ENCODE peak calls at places on chromosome X, in seven cellular contexts. C is HL-60; S is BJ; P is KG1; M is stimulated activated CD4-positive, alpha-beta T cell treated with anti-CD3 and anti-CD28 coated beads, Interleukin-2, amount 100 ng/mL, for 24 hours; F is astrocyte; Y is smooth muscle cell of the brain vasculature. G is an unnamed sample.

GRCh38 chrX:11351375-11352295 is 58.4 kb downstream of the AMELX start:
- DNase-seq in F (peak; percentile 76), M (no peak), Y (peak; percentile 57), P (no peak), S (peak; percentile 44), C (no peak), G (no peak)

GRCh38 chrX:110286126-110286525 is 31.8 kb downstream of the AMMECR1 start:
- DNase-seq in C (no peak), M (no peak), P (no peak), S (peak; percentile 59), F (peak; percentile 84), Y (no peak), G (no peak)

GRCh38 chrX:123648028-123648810 is 84.6 kb downstream of the THOC2 start:
- DNase-seq in C (no peak), F (peak; percentile 74), Y (peak; percentile 62), S (no peak), M (no peak), P (no peak), G (no peak)

GRCh38 chrX:109943092-109943739 is 59.7 kb upstream of the TMEM164 start:
- DNase-seq in Y (no peak), P (no peak), F (peak; percentile 12), S (no peak), C (no peak), M (no peak), G (peak; percentile 58)

GRCh38 chrX:129686422-129686948 is 31.7 kb upstream of the APLN start:
- DNase-seq in S (no peak), C (no peak), F (no peak), M (no peak), Y (no peak), P (no peak), G (no peak)

GRCh38 chrX:111823068-111823467 is 52.9 kb upstream of the TRPC5OS start:
- DNase-seq in Y (no peak), S (no peak), P (no peak), C (no peak), F (peak; percentile 8), M (no peak), G (no peak)

GRCh38 chrX:31228415-31228832 is 156.6 kb upstream of the FTHL17 start:
- DNase-seq in C (no peak), M (no peak), Y (no peak), F (peak; percentile 73), P (no peak), S (peak; percentile 79), G (no peak)

GRCh38 chrX:3380603-3381002 is 34.2 kb upstream of the MXRA5 start:
- DNase-seq in S (no peak), Y (no peak), F (no peak), M (no peak), P (no peak), C (no peak), G (no peak)

GRCh38 chrX:134624046-134624430 is 34.2 kb downstream of the PLAC1 start:
- DNase-seq in S (no peak), F (peak; percentile 56), P (no peak), C (no peak), M (no peak), Y (no peak), G (no peak)

GRCh38 chrX:39648548-39649254 is 449.1 kb downstream of the BCOR start:
- DNase-seq in S (no peak), C (no peak), P (no peak), Y (no peak), F (no peak), M (no peak), G (no peak)

GRCh38 chrX:108122748-108123147 is 31.2 kb downstream of the ATG4A start:
- DNase-seq in S (peak; percentile 16), F (peak; percentile 72), P (no peak), C (no peak), M (no peak), Y (no peak), G (no peak)